ENCODE peak calls at places on chromosomes 13 and 19, in ten cellular contexts. One of them, this sample, is unnamed.
A peak's percentile ranks its signal among the peaks of the same experiment; 100 is the strongest.

GRCh38 chr19:50975766-50976165 is 6.4 kb upstream of the KLK6 start:
- DNase-seq in fibroblast of lung: no peak
- DNase-seq in neuronal stem cell: no peak
- DNase-seq in right lobe of liver: no peak
- DNase-seq in mesendoderm: peak; percentile 81
- DNase-seq in left ventricle myocardium inferior: no peak
- DNase-seq in thyroid gland: peak; percentile 55
- DNase-seq in NT2/D1: no peak
- DNase-seq in psoas muscle: no peak
- DNase-seq in breast epithelium: peak; percentile 88
- DNase-seq in this sample: no peak

GRCh38 chr13:50644081-50644871 is 199.2 kb downstream of the DLEU7 start:
- DNase-seq in fibroblast of lung: no peak
- DNase-seq in neuronal stem cell: no peak
- DNase-seq in right lobe of liver: no peak
- DNase-seq in mesendoderm: no peak
- DNase-seq in left ventricle myocardium inferior: no peak
- DNase-seq in thyroid gland: no peak
- DNase-seq in NT2/D1: no peak
- DNase-seq in psoas muscle: no peak
- DNase-seq in breast epithelium: no peak
- DNase-seq in this sample: peak; percentile 96

GRCh38 chr13:72983085-72983768 is 75.6 kb upstream of the KLF5 start:
- DNase-seq in fibroblast of lung: peak; percentile 25
- DNase-seq in neuronal stem cell: no peak
- DNase-seq in right lobe of liver: no peak
- DNase-seq in mesendoderm: no peak
- DNase-seq in left ventricle myocardium inferior: no peak
- DNase-seq in thyroid gland: peak; percentile 63
- DNase-seq in NT2/D1: no peak
- DNase-seq in psoas muscle: no peak
- DNase-seq in breast epithelium: no peak
- DNase-seq in this sample: peak; percentile 69

GRCh38 chr13:93226623-93227279 is at the start of gene GPC6:
- DNase-seq in fibroblast of lung: peak; percentile 98
- DNase-seq in neuronal stem cell: peak; percentile 89
- DNase-seq in right lobe of liver: peak; percentile 70
- DNase-seq in mesendoderm: peak; percentile 96
- DNase-seq in left ventricle myocardium inferior: no peak
- DNase-seq in thyroid gland: no peak
- DNase-seq in NT2/D1: peak; percentile 75
- DNase-seq in psoas muscle: no peak
- DNase-seq in breast epithelium: no peak
- DNase-seq in this sample: peak; percentile 89

GRCh38 chr13:20241593-20241992 is 9.5 kb upstream of the GJB6 start:
- DNase-seq in fibroblast of lung: no peak
- DNase-seq in neuronal stem cell: no peak
- DNase-seq in right lobe of liver: no peak
- DNase-seq in mesendoderm: no peak
- DNase-seq in left ventricle myocardium inferior: no peak
- DNase-seq in thyroid gland: peak; percentile 46
- DNase-seq in NT2/D1: no peak
- DNase-seq in psoas muscle: no peak
- DNase-seq in breast epithelium: no peak
- DNase-seq in this sample: no peak

GRCh38 chr19:6069268-6069771 is 41.0 kb downstream of the RFX2 start:
- DNase-seq in fibroblast of lung: no peak
- DNase-seq in neuronal stem cell: no peak
- DNase-seq in right lobe of liver: peak; percentile 15
- DNase-seq in mesendoderm: no peak
- DNase-seq in left ventricle myocardium inferior: no peak
- DNase-seq in thyroid gland: no peak
- DNase-seq in NT2/D1: no peak
- DNase-seq in psoas muscle: no peak
- DNase-seq in breast epithelium: no peak
- DNase-seq in this sample: no peak

GRCh38 chr13:79307866-79308298 is 98.2 kb downstream of the RBM26 start:
- DNase-seq in fibroblast of lung: peak; percentile 52
- DNase-seq in neuronal stem cell: no peak
- DNase-seq in right lobe of liver: no peak
- DNase-seq in mesendoderm: no peak
- DNase-seq in left ventricle myocardium inferior: no peak
- DNase-seq in thyroid gland: peak; percentile 15
- DNase-seq in NT2/D1: no peak
- DNase-seq in psoas muscle: peak; percentile 39
- DNase-seq in breast epithelium: no peak
- DNase-seq in this sample: peak; percentile 28

GRCh38 chr19:58578430-58578925 is 5.3 kb upstream of the MZF1 start:
- DNase-seq in fibroblast of lung: no peak
- DNase-seq in neuronal stem cell: no peak
- DNase-seq in right lobe of liver: no peak
- DNase-seq in mesendoderm: no peak
- DNase-seq in left ventricle myocardium inferior: no peak
- DNase-seq in thyroid gland: no peak
- DNase-seq in NT2/D1: no peak
- DNase-seq in psoas muscle: no peak
- DNase-seq in breast epithelium: no peak
- DNase-seq in this sample: no peak

GRCh38 chr13:103539265-103539664 is 473.0 kb upstream of the SLC10A2 start:
- DNase-seq in fibroblast of lung: no peak
- DNase-seq in neuronal stem cell: peak; percentile 48
- DNase-seq in right lobe of liver: no peak
- DNase-seq in mesendoderm: peak; percentile 84
- DNase-seq in left ventricle myocardium inferior: peak; percentile 20
- DNase-seq in thyroid gland: peak; percentile 2
- DNase-seq in NT2/D1: no peak
- DNase-seq in psoas muscle: no peak
- DNase-seq in breast epithelium: no peak
- DNase-seq in this sample: no peak

GRCh38 chr19:46637224-46637623 is 1.2 kb upstream of the GNG8 start:
- DNase-seq in fibroblast of lung: no peak
- DNase-seq in neuronal stem cell: no peak
- DNase-seq in right lobe of liver: no peak
- DNase-seq in mesendoderm: no peak
- DNase-seq in left ventricle myocardium inferior: no peak
- DNase-seq in thyroid gland: no peak
- DNase-seq in NT2/D1: no peak
- DNase-seq in psoas muscle: no peak
- DNase-seq in breast epithelium: no peak
- DNase-seq in this sample: no peak

GRCh38 chr13:110367620-110368019 is 60.5 kb downstream of the COL4A2 start:
- DNase-seq in fibroblast of lung: no peak
- DNase-seq in neuronal stem cell: no peak
- DNase-seq in right lobe of liver: no peak
- DNase-seq in mesendoderm: no peak
- DNase-seq in left ventricle myocardium inferior: no peak
- DNase-seq in thyroid gland: no peak
- DNase-seq in NT2/D1: no peak
- DNase-seq in psoas muscle: no peak
- DNase-seq in breast epithelium: no peak
- DNase-seq in this sample: no peak

GRCh38 chr13:66180806-66181205 is 1049.3 kb downstream of the PCDH9 start:
- DNase-seq in fibroblast of lung: peak; percentile 1
- DNase-seq in neuronal stem cell: no peak
- DNase-seq in right lobe of liver: no peak
- DNase-seq in mesendoderm: no peak
- DNase-seq in left ventricle myocardium inferior: no peak
- DNase-seq in thyroid gland: no peak
- DNase-seq in NT2/D1: no peak
- DNase-seq in psoas muscle: no peak
- DNase-seq in breast epithelium: no peak
- DNase-seq in this sample: peak; percentile 5

DNA sequence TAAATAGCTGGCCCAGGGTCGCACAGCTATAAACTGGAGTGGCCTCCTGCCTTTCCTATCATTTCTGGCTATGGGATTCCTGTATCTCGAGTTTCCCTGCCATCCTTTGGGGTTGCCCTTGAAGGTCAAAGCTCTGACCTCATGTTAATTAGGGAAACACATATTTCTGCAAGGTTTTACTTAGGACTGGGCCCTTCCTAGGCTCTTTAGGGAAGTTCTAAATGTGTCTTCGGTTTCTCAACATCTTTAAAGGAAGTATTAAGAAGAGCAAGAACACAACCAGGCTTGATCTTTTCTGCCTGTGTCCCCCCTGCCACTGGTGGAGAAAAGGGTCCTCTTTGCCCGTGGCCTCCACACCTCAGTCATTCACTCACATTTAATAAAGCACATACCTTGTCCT is 10.8 kb downstream of the LCP1 start:
- DNase-seq in fibroblast of lung: no peak
- DNase-seq in neuronal stem cell: no peak
- DNase-seq in right lobe of liver: no peak
- DNase-seq in mesendoderm: no peak
- DNase-seq in left ventricle myocardium inferior: no peak
- DNase-seq in thyroid gland: no peak
- DNase-seq in NT2/D1: no peak
- DNase-seq in psoas muscle: no peak
- DNase-seq in breast epithelium: no peak
- DNase-seq in this sample: no peak
- H3K4me1 ChIP-seq in fibroblast of lung: no peaks in the 10 kb centered on the region
- H3K4me1 ChIP-seq in neuronal stem cell: peaks cover 20% of the 10 kb centered on the region
- H3K4me1 ChIP-seq in right lobe of liver: no peaks in the 10 kb centered on the region
- H3K4me1 ChIP-seq in mesendoderm: peaks cover 14% of the 10 kb centered on the region
- H3K4me1 ChIP-seq in left ventricle myocardium inferior: peaks cover 18% of the 10 kb centered on the region
- H3K4me1 ChIP-seq in thyroid gland: no peaks in the 10 kb centered on the region
- H3K4me1 ChIP-seq in NT2/D1: no peaks in the 10 kb centered on the region
- H3K4me1 ChIP-seq in psoas muscle: peaks cover 3% of the 10 kb centered on the region
- H3K4me1 ChIP-seq in breast epithelium: no peaks in the 10 kb centered on the region
- H3K4me1 ChIP-seq in this sample: peaks cover 5% of the 10 kb centered on the region

GRCh38 chr19:38529610-38530009 is 88.1 kb downstream of the MAP4K1 start:
- DNase-seq in fibroblast of lung: no peak
- DNase-seq in neuronal stem cell: no peak
- DNase-seq in right lobe of liver: no peak
- DNase-seq in mesendoderm: no peak
- DNase-seq in left ventricle myocardium inferior: no peak
- DNase-seq in thyroid gland: no peak
- DNase-seq in NT2/D1: no peak
- DNase-seq in psoas muscle: no peak
- DNase-seq in breast epithelium: no peak
- DNase-seq in this sample: no peak

GRCh38 chr19:38531515-38531914 is 86.2 kb downstream of the MAP4K1 start:
- DNase-seq in fibroblast of lung: no peak
- DNase-seq in neuronal stem cell: no peak
- DNase-seq in right lobe of liver: no peak
- DNase-seq in mesendoderm: no peak
- DNase-seq in left ventricle myocardium inferior: no peak
- DNase-seq in thyroid gland: no peak
- DNase-seq in NT2/D1: no peak
- DNase-seq in psoas muscle: no peak
- DNase-seq in breast epithelium: no peak
- DNase-seq in this sample: no peak

GRCh38 chr19:38535212-38535611 is 82.5 kb downstream of the MAP4K1 start:
- DNase-seq in fibroblast of lung: no peak
- DNase-seq in neuronal stem cell: no peak
- DNase-seq in right lobe of liver: no peak
- DNase-seq in mesendoderm: no peak
- DNase-seq in left ventricle myocardium inferior: no peak
- DNase-seq in thyroid gland: no peak
- DNase-seq in NT2/D1: no peak
- DNase-seq in psoas muscle: no peak
- DNase-seq in breast epithelium: no peak
- DNase-seq in this sample: no peak

GRCh38 chr19:38534574-38534973 is 83.2 kb downstream of the MAP4K1 start:
- DNase-seq in fibroblast of lung: no peak
- DNase-seq in neuronal stem cell: no peak
- DNase-seq in right lobe of liver: no peak
- DNase-seq in mesendoderm: no peak
- DNase-seq in left ventricle myocardium inferior: no peak
- DNase-seq in thyroid gland: no peak
- DNase-seq in NT2/D1: no peak
- DNase-seq in psoas muscle: no peak
- DNase-seq in breast epithelium: no peak
- DNase-seq in this sample: no peak

GRCh38 chr19:38532939-38533338 is 84.8 kb downstream of the MAP4K1 start:
- DNase-seq in fibroblast of lung: no peak
- DNase-seq in neuronal stem cell: no peak
- DNase-seq in right lobe of liver: no peak
- DNase-seq in mesendoderm: no peak
- DNase-seq in left ventricle myocardium inferior: no peak
- DNase-seq in thyroid gland: no peak
- DNase-seq in NT2/D1: no peak
- DNase-seq in psoas muscle: no peak
- DNase-seq in breast epithelium: no peak
- DNase-seq in this sample: no peak
- H3K27me3 ChIP-seq in fibroblast of lung: no peaks in the 10 kb centered on the region
- H3K27me3 ChIP-seq in neuronal stem cell: no peaks in the 10 kb centered on the region
- H3K27me3 ChIP-seq in right lobe of liver: no peaks in the 10 kb centered on the region
- H3K27me3 ChIP-seq in mesendoderm: no peaks in the 10 kb centered on the region
- H3K27me3 ChIP-seq in left ventricle myocardium inferior: peaks cover 53% of the 10 kb centered on the region
- H3K27me3 ChIP-seq in thyroid gland: no peaks in the 10 kb centered on the region
- H3K27me3 ChIP-seq in NT2/D1: no peaks in the 10 kb centered on the region
- H3K27me3 ChIP-seq in psoas muscle: no peaks in the 10 kb centered on the region
- H3K27me3 ChIP-seq in breast epithelium: no peaks in the 10 kb centered on the region
- H3K27me3 ChIP-seq in this sample: peaks cover 14% of the 10 kb centered on the region

GRCh38 chr19:54460230-54461005 is 3.2 kb downstream of the LENG9 start:
- DNase-seq in fibroblast of lung: no peak
- DNase-seq in neuronal stem cell: no peak
- DNase-seq in right lobe of liver: no peak
- DNase-seq in mesendoderm: no peak
- DNase-seq in left ventricle myocardium inferior: no peak
- DNase-seq in thyroid gland: no peak
- DNase-seq in NT2/D1: no peak
- DNase-seq in psoas muscle: peak; percentile 51
- DNase-seq in breast epithelium: no peak
- DNase-seq in this sample: no peak
- H3K4me1 ChIP-seq in fibroblast of lung: peaks cover 22% of the 10 kb centered on the region
- H3K4me1 ChIP-seq in neuronal stem cell: peaks cover 3% of the 10 kb centered on the region
- H3K4me1 ChIP-seq in right lobe of liver: peaks cover 10% of the 10 kb centered on the region
- H3K4me1 ChIP-seq in mesendoderm: peaks cover 5% of the 10 kb centered on the region
- H3K4me1 ChIP-seq in left ventricle myocardium inferior: peaks cover 60% of the 10 kb centered on the region
- H3K4me1 ChIP-seq in thyroid gland: peaks cover 14% of the 10 kb centered on the region
- H3K4me1 ChIP-seq in NT2/D1: peaks cover 7% of the 10 kb centered on the region
- H3K4me1 ChIP-seq in psoas muscle: peaks cover 9% of the 10 kb centered on the region
- H3K4me1 ChIP-seq in breast epithelium: no peaks in the 10 kb centered on the region
- H3K4me1 ChIP-seq in this sample: peaks cover 5% of the 10 kb centered on the region

DNA sequence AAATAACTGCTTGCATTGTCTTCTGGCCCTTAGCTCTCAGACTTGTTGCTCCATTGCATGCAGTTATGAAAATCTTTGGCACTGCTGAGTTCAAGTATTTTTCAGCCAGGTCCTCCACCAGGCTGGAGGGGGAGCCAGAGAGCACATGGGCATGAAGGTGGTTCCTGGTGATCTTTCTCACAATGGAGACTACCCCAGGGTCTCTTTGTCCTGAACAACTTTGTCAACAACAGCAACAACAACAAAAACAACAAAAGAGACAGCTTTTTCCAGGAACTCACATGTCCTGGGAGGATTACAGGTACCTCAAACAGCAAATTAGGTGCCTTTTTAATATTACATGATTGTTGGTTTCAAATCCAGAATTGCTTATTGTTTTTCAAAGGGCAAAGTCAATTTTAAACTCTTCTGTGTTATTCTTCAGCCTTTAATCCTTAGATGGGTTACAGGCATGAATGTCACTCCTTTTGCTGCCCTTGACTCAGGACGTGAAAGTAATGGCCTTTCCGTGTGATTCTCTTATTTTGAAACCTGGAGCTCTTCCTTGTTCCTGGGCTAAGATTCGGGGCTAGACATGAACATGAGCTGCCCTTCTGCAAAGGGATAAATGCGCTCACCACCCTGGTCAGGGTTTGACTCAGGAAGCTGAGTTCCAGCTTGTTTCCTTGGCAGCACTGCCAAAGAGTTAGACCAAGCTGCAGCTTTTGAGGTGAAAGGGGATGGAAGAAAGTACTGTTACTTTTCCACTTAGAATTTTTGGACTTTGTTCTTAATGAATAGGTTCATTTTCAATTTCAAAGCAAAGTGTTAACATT is 1.8 kb downstream of the RGCC start:
- DNase-seq in fibroblast of lung: peak; percentile 29
- DNase-seq in neuronal stem cell: no peak
- DNase-seq in right lobe of liver: no peak
- DNase-seq in mesendoderm: peak; percentile 49
- DNase-seq in left ventricle myocardium inferior: peak; percentile 26
- DNase-seq in thyroid gland: peak; percentile 7
- DNase-seq in NT2/D1: no peak
- DNase-seq in psoas muscle: no peak
- DNase-seq in breast epithelium: peak; percentile 28
- DNase-seq in this sample: peak; percentile 62
- H3K27me3 ChIP-seq in fibroblast of lung: peaks cover 7% of the 10 kb centered on the region
- H3K27me3 ChIP-seq in neuronal stem cell: peaks cover 16% of the 10 kb centered on the region
- H3K27me3 ChIP-seq in right lobe of liver: no peaks in the 10 kb centered on the region
- H3K27me3 ChIP-seq in mesendoderm: peaks cover 29% of the 10 kb centered on the region
- H3K27me3 ChIP-seq in left ventricle myocardium inferior: peaks cover 57% of the 10 kb centered on the region
- H3K27me3 ChIP-seq in thyroid gland: no peaks in the 10 kb centered on the region
- H3K27me3 ChIP-seq in NT2/D1: peaks cover 55% of the 10 kb centered on the region
- H3K27me3 ChIP-seq in psoas muscle: peaks cover 56% of the 10 kb centered on the region
- H3K27me3 ChIP-seq in breast epithelium: no peaks in the 10 kb centered on the region
- H3K27me3 ChIP-seq in this sample: peaks cover 35% of the 10 kb centered on the region